ENCODE peak calls at places on chromosomes 3 and 15, in seven cellular contexts. N is HepG2, B is H1, H is SK-N-SH, W is K562, K is GM12892, T is GM12878. F is an unnamed sample.

GRCh38 chr15:38201714-38202113 is 50.9 kb upstream of the SPRED1 start:
- DNase-seq in N (peak), B (no peak), H (no peak), W (no peak), K (no peak), T (no peak), F (no peak)

GRCh38 chr3:58271901-58272501 is 34.0 kb upstream of the RPP14 start:
- DNase-seq in N (no peak), B (no peak), H (no peak), W (no peak), K (no peak), T (no peak), F (no peak)

GRCh38 chr3:125967156-125967555 is 1.8 kb upstream of the ROPN1B start:
- DNase-seq in N (no peak), B (no peak), H (no peak), W (no peak), K (no peak), T (no peak), F (no peak)

GRCh38 chr15:57345584-57345983 is 30.7 kb upstream of the CGNL1 start:
- DNase-seq in N (peak), B (no peak), H (peak), W (no peak), K (no peak), T (no peak), F (no peak)

GRCh38 chr3:157436583-157437300 is at the start of gene PTX3:
- DNase-seq in N (no peak), B (no peak), H (peak), W (no peak), K (no peak), T (no peak), F (no peak)

GRCh38 chr15:39874890-39875549 is 45.0 kb downstream of the GPR176 start:
- DNase-seq in N (peak), B (no peak), H (peak), W (no peak), K (no peak), T (no peak), F (no peak)

GRCh38 chr3:140196970-140197369 is 262.0 kb downstream of the CLSTN2 start:
- DNase-seq in N (no peak), B (no peak), H (no peak), W (no peak), K (no peak), T (no peak), F (no peak)

GRCh38 chr3:97138914-97139541 is 324.6 kb downstream of the EPHA6 start:
- DNase-seq in N (peak), B (no peak), H (no peak), W (no peak), K (no peak), T (no peak), F (no peak)

DNA sequence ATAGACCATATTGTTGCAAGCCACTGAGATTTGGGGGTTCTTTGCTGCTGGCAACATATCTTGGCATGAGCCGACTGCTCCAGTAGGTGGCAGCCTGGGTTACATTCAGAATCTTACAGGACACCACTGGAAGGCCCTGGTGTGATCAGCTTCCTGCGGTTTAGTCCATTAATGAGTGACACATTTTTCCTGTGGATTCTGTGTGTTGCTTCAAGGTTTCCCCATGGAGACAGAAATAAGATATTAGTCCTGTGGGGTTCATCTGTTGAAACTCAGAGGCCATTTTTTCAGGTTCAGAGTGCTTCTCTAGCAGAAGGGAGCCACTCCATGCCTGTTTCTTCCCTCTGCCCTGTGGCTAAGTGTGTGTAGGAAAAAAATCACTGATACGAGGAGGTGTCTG is 116.2 kb downstream of the MFSD1 start:
- DNase-seq in N (peak), B (peak), H (peak), W (peak), K (no peak), T (no peak), F (peak)
- TF ChIP-seq TAF1 in N (no peak), B (no peak), H (no peak), W (no peak), K (no peak), T (no peak), F (no peak)

DNA sequence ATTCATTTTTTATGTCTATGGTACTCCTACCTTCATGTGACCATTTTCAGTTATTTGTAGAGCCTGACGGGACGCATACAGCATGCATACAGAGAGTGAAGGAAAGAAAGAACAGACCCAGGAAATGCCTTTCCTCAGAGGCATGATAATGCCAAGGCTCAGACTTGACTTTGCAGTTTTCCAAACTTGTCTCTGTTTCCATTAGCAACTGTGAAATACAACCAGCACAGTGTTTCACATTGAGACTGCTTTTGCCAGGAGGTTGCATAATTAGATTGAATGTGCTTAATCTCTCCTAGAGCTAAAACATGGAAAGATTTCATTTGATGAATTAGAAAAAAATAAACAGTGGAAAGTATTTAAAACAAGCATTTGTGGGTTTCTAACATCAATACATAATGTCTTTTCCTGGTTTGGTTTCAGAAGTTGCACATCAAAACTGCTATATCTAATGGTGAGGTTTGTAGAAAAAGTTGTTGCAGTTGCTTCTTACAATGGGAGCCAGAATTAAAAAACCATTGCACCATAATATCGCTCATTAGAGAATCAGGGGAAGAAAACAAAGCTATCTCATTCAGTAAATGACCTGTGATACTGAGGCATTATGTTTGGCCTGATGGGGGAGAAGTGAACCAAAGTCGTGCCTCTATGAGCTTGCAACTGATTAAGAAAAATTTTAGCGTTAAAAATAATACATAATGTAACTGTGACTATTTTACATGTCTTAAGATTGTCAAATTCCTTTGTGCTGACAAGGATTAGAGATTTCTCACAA is 60.4 kb upstream of the ARHGEF26 start:
- DNase-seq in N (no peak), B (no peak), H (no peak), W (no peak), K (no peak), T (no peak), F (no peak)
- TF ChIP-seq TAF1 in N (no peak), B (no peak), H (no peak), W (no peak), K (no peak), T (no peak), F (no peak)

GRCh38 chr3:78494831-78495230 is 1273.0 kb downstream of the ROBO1 start:
- DNase-seq in N (no peak), B (no peak), H (no peak), W (no peak), K (no peak), T (no peak), F (no peak)
- TF ChIP-seq TAF1 in N (no peak), B (no peak), H (no peak), W (no peak), K (no peak), T (no peak), F (no peak)

GRCh38 chr15:28895146-28895545 is 9.4 kb downstream of the APBA2 start:
- DNase-seq in N (no peak), B (no peak), H (no peak), W (no peak), K (no peak), T (no peak), F (no peak)

GRCh38 chr15:28894631-28895030 is 8.9 kb downstream of the APBA2 start:
- DNase-seq in N (no peak), B (no peak), H (no peak), W (no peak), K (no peak), T (no peak), F (no peak)

GRCh38 chr15:28891588-28891987 is 5.8 kb downstream of the APBA2 start:
- DNase-seq in N (no peak), B (no peak), H (no peak), W (no peak), K (no peak), T (no peak), F (no peak)

GRCh38 chr15:28890711-28891495 is 5.1 kb downstream of the APBA2 start:
- DNase-seq in N (no peak), B (no peak), H (no peak), W (no peak), K (no peak), T (no peak), F (no peak)

GRCh38 chr15:28892789-28893610 is 7.2 kb downstream of the APBA2 start:
- DNase-seq in N (no peak), B (no peak), H (no peak), W (no peak), K (no peak), T (no peak), F (no peak)
- TF ChIP-seq TAF1 in N (no peak), B (no peak), H (no peak), W (no peak), K (no peak), T (no peak), F (no peak)

DNA sequence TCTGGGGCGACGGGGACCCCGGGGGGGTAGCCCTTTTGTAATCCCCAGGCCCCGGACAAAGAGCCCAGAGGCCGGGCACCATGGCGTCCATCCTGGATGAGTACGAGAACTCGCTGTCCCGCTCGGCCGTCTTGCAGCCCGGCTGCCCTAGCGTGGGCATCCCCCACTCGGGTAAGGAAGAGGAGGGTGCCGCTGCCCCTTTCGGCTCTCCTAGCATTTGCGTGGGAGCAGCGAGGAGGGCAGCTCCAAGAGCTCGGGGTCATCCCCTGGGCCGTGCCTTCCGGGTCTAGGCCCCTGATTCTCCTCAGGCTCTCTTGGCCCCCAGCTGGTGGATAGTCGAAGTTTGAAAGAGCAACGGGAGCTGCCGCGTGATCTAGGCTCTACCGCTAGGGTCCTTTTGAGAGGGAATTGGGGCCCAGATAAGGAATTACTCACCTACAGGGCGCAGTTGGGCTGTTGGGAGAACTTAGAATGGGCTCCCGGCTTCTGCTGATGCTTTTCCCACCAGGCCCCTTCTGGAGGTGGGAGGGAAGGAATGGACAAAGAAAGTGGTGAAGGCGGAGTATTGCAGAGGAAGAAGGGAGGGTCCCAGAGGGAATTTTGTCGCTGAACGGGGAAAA is 549 bp downstream of the VPS18 start:
- DNase-seq in N (peak), B (peak), H (peak), W (peak), K (peak), T (no peak), F (peak)
- TF ChIP-seq TAF1 in N (peak), B (peak), H (no peak), W (peak), K (no peak), T (no peak), F (no peak)

DNA sequence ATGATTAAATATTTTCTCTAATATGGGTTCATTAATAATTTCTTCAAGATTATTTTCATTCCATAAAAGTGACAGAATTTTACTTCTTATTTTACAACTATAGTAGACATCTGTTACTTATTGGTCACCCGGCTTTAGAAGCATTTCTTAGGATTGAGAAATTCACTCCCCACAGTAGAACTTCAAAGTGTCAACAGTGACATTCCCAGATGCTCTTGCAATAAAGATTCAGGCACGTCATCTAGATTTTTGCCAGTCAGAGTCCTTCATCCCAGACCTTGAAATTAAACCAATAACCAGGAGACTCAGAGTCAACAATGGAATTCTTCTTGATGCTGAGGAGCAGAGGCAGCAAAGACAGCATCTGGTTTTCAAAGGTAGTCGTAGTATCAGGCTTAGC is 190.8 kb downstream of the VGLL3 start:
- DNase-seq in N (no peak), B (no peak), H (no peak), W (no peak), K (no peak), T (no peak), F (no peak)
- TF ChIP-seq TAF1 in N (no peak), B (no peak), H (no peak), W (no peak), K (no peak), T (no peak), F (no peak)

GRCh38 chr3:170355738-170356595 is 1.5 kb upstream of the SKIL start:
- DNase-seq in N (no peak), B (no peak), H (peak), W (peak), K (no peak), T (peak), F (no peak)

GRCh38 chr3:170350515-170351413 is 6.8 kb upstream of the SKIL start:
- DNase-seq in N (no peak), B (peak), H (no peak), W (no peak), K (no peak), T (no peak), F (no peak)

GRCh38 chr3:170353485-170353884 is 4.0 kb upstream of the SKIL start:
- DNase-seq in N (no peak), B (peak), H (no peak), W (no peak), K (no peak), T (no peak), F (no peak)

GRCh38 chr3:170356596-170357175 is 829 bp upstream of the SKIL start:
- DNase-seq in N (peak), B (peak), H (no peak), W (peak), K (peak), T (no peak), F (peak)

GRCh38 chr3:170352936-170353335 is 4.6 kb upstream of the SKIL start:
- DNase-seq in N (no peak), B (no peak), H (no peak), W (no peak), K (no peak), T (no peak), F (no peak)
- TF ChIP-seq TAF1 in N (no peak), B (no peak), H (no peak), W (no peak), K (no peak), T (no peak), F (no peak)

F was measured in GM12891.